ENCODE peak calls at places on chromosomes 2 and 18, in six cellular contexts. One of them, this sample, is unnamed.

GRCh38 chr18:10271481-10271880 is 183.0 kb upstream of the APCDD1 start:
- DNase-seq in astrocyte of the spinal cord: no peak
- DNase-seq in dermis blood vessel endothelial cell: no peak
- DNase-seq in stimulated activated CD4-positive, alpha-beta T cell treated with anti-CD3 and anti-CD28 coated beads, Interleukin-2, amount 100 ng/mL, for 24 hours: no peak
- DNase-seq in GM19239: no peak
- DNase-seq in transverse colon: no peak
- DNase-seq in this sample: no peak

GRCh38 chr2:218383892-218384519 is 1.9 kb downstream of the SLC11A1 start:
- DNase-seq in astrocyte of the spinal cord: no peak
- DNase-seq in dermis blood vessel endothelial cell: no peak
- DNase-seq in stimulated activated CD4-positive, alpha-beta T cell treated with anti-CD3 and anti-CD28 coated beads, Interleukin-2, amount 100 ng/mL, for 24 hours: no peak
- DNase-seq in GM19239: no peak
- DNase-seq in transverse colon: no peak
- DNase-seq in this sample: no peak

GRCh38 chr18:8849696-8850095 is 144.3 kb downstream of the MTCL1 start:
- DNase-seq in astrocyte of the spinal cord: no peak
- DNase-seq in dermis blood vessel endothelial cell: no peak
- DNase-seq in stimulated activated CD4-positive, alpha-beta T cell treated with anti-CD3 and anti-CD28 coated beads, Interleukin-2, amount 100 ng/mL, for 24 hours: no peak
- DNase-seq in GM19239: no peak
- DNase-seq in transverse colon: no peak
- DNase-seq in this sample: no peak

GRCh38 chr2:189249901-189250300 is 70.3 kb upstream of the COL5A2 start:
- DNase-seq in astrocyte of the spinal cord: no peak
- DNase-seq in dermis blood vessel endothelial cell: no peak
- DNase-seq in stimulated activated CD4-positive, alpha-beta T cell treated with anti-CD3 and anti-CD28 coated beads, Interleukin-2, amount 100 ng/mL, for 24 hours: no peak
- DNase-seq in GM19239: no peak
- DNase-seq in transverse colon: no peak
- DNase-seq in this sample: no peak

GRCh38 chr18:39571511-39571910 is 2005.9 kb upstream of the CELF4 start:
- DNase-seq in astrocyte of the spinal cord: peak
- DNase-seq in dermis blood vessel endothelial cell: peak
- DNase-seq in stimulated activated CD4-positive, alpha-beta T cell treated with anti-CD3 and anti-CD28 coated beads, Interleukin-2, amount 100 ng/mL, for 24 hours: no peak
- DNase-seq in GM19239: peak
- DNase-seq in transverse colon: no peak
- DNase-seq in this sample: no peak

GRCh38 chr2:152336854-152337510 is 2.0 kb downstream of the FMNL2 start:
- DNase-seq in astrocyte of the spinal cord: peak
- DNase-seq in dermis blood vessel endothelial cell: peak
- DNase-seq in stimulated activated CD4-positive, alpha-beta T cell treated with anti-CD3 and anti-CD28 coated beads, Interleukin-2, amount 100 ng/mL, for 24 hours: no peak
- DNase-seq in GM19239: no peak
- DNase-seq in transverse colon: peak
- DNase-seq in this sample: no peak

GRCh38 chr2:207330912-207331311 is 165.2 kb upstream of the KLF7 start:
- DNase-seq in astrocyte of the spinal cord: peak
- DNase-seq in dermis blood vessel endothelial cell: peak
- DNase-seq in stimulated activated CD4-positive, alpha-beta T cell treated with anti-CD3 and anti-CD28 coated beads, Interleukin-2, amount 100 ng/mL, for 24 hours: peak
- DNase-seq in GM19239: no peak
- DNase-seq in transverse colon: no peak
- DNase-seq in this sample: no peak

GRCh38 chr2:8491296-8492048 is 190.4 kb upstream of the ID2 start:
- DNase-seq in astrocyte of the spinal cord: no peak
- DNase-seq in dermis blood vessel endothelial cell: no peak
- DNase-seq in stimulated activated CD4-positive, alpha-beta T cell treated with anti-CD3 and anti-CD28 coated beads, Interleukin-2, amount 100 ng/mL, for 24 hours: no peak
- DNase-seq in GM19239: no peak
- DNase-seq in transverse colon: no peak
- DNase-seq in this sample: no peak

GRCh38 chr2:205858781-205859478 is 176.6 kb downstream of the NRP2 start:
- DNase-seq in astrocyte of the spinal cord: no peak
- DNase-seq in dermis blood vessel endothelial cell: no peak
- DNase-seq in stimulated activated CD4-positive, alpha-beta T cell treated with anti-CD3 and anti-CD28 coated beads, Interleukin-2, amount 100 ng/mL, for 24 hours: no peak
- DNase-seq in GM19239: no peak
- DNase-seq in transverse colon: peak
- DNase-seq in this sample: peak

GRCh38 chr2:189799531-189799930 is 15.3 kb downstream of the PMS1 start:
- DNase-seq in astrocyte of the spinal cord: peak
- DNase-seq in dermis blood vessel endothelial cell: peak
- DNase-seq in stimulated activated CD4-positive, alpha-beta T cell treated with anti-CD3 and anti-CD28 coated beads, Interleukin-2, amount 100 ng/mL, for 24 hours: no peak
- DNase-seq in GM19239: no peak
- DNase-seq in transverse colon: no peak
- DNase-seq in this sample: no peak

GRCh38 chr2:160303527-160303926 is 103.5 kb upstream of the ITGB6 start:
- DNase-seq in astrocyte of the spinal cord: no peak
- DNase-seq in dermis blood vessel endothelial cell: no peak
- DNase-seq in stimulated activated CD4-positive, alpha-beta T cell treated with anti-CD3 and anti-CD28 coated beads, Interleukin-2, amount 100 ng/mL, for 24 hours: no peak
- DNase-seq in GM19239: no peak
- DNase-seq in transverse colon: no peak
- DNase-seq in this sample: no peak

GRCh38 chr2:70928366-70928765 is 7.3 kb upstream of the ATP6V1B1 start:
- DNase-seq in astrocyte of the spinal cord: no peak
- DNase-seq in dermis blood vessel endothelial cell: no peak
- DNase-seq in stimulated activated CD4-positive, alpha-beta T cell treated with anti-CD3 and anti-CD28 coated beads, Interleukin-2, amount 100 ng/mL, for 24 hours: peak
- DNase-seq in GM19239: no peak
- DNase-seq in transverse colon: no peak
- DNase-seq in this sample: no peak

GRCh38 chr18:8341481-8342230 is 267.6 kb upstream of the RAB12 start:
- DNase-seq in astrocyte of the spinal cord: peak
- DNase-seq in dermis blood vessel endothelial cell: no peak
- DNase-seq in stimulated activated CD4-positive, alpha-beta T cell treated with anti-CD3 and anti-CD28 coated beads, Interleukin-2, amount 100 ng/mL, for 24 hours: no peak
- DNase-seq in GM19239: no peak
- DNase-seq in transverse colon: no peak
- DNase-seq in this sample: no peak

GRCh38 chr2:43045866-43046265 is 180.5 kb downstream of the ZFP36L2 start:
- DNase-seq in astrocyte of the spinal cord: peak
- DNase-seq in dermis blood vessel endothelial cell: peak
- DNase-seq in stimulated activated CD4-positive, alpha-beta T cell treated with anti-CD3 and anti-CD28 coated beads, Interleukin-2, amount 100 ng/mL, for 24 hours: no peak
- DNase-seq in GM19239: no peak
- DNase-seq in transverse colon: no peak
- DNase-seq in this sample: no peak

GRCh38 chr2:237904806-237905599 is 45.6 kb downstream of the RAMP1 start:
- DNase-seq in astrocyte of the spinal cord: peak
- DNase-seq in dermis blood vessel endothelial cell: peak
- DNase-seq in stimulated activated CD4-positive, alpha-beta T cell treated with anti-CD3 and anti-CD28 coated beads, Interleukin-2, amount 100 ng/mL, for 24 hours: no peak
- DNase-seq in GM19239: no peak
- DNase-seq in transverse colon: peak
- DNase-seq in this sample: no peak

GRCh38 chr2:168997794-168998193 is 33.3 kb downstream of the ABCB11 start:
- DNase-seq in astrocyte of the spinal cord: peak
- DNase-seq in dermis blood vessel endothelial cell: no peak
- DNase-seq in stimulated activated CD4-positive, alpha-beta T cell treated with anti-CD3 and anti-CD28 coated beads, Interleukin-2, amount 100 ng/mL, for 24 hours: no peak
- DNase-seq in GM19239: no peak
- DNase-seq in transverse colon: no peak
- DNase-seq in this sample: no peak

GRCh38 chr2:88450925-88451575 is 1.4 kb downstream of the FOXI3 start:
- DNase-seq in astrocyte of the spinal cord: no peak
- DNase-seq in dermis blood vessel endothelial cell: no peak
- DNase-seq in stimulated activated CD4-positive, alpha-beta T cell treated with anti-CD3 and anti-CD28 coated beads, Interleukin-2, amount 100 ng/mL, for 24 hours: no peak
- DNase-seq in GM19239: no peak
- DNase-seq in transverse colon: no peak
- DNase-seq in this sample: no peak

GRCh38 chr2:47198985-47199451 is 43.9 kb upstream of the STPG4 start:
- DNase-seq in astrocyte of the spinal cord: peak
- DNase-seq in dermis blood vessel endothelial cell: no peak
- DNase-seq in stimulated activated CD4-positive, alpha-beta T cell treated with anti-CD3 and anti-CD28 coated beads, Interleukin-2, amount 100 ng/mL, for 24 hours: no peak
- DNase-seq in GM19239: no peak
- DNase-seq in transverse colon: no peak
- DNase-seq in this sample: no peak

GRCh38 chr2:58047969-58048368 is 1.4 kb downstream of the VRK2 start:
- DNase-seq in astrocyte of the spinal cord: no peak
- DNase-seq in dermis blood vessel endothelial cell: no peak
- DNase-seq in stimulated activated CD4-positive, alpha-beta T cell treated with anti-CD3 and anti-CD28 coated beads, Interleukin-2, amount 100 ng/mL, for 24 hours: no peak
- DNase-seq in GM19239: no peak
- DNase-seq in transverse colon: no peak
- DNase-seq in this sample: no peak

GRCh38 chr2:230937362-230937761 is 12.3 kb upstream of the GPR55 start:
- DNase-seq in astrocyte of the spinal cord: no peak
- DNase-seq in dermis blood vessel endothelial cell: no peak
- DNase-seq in stimulated activated CD4-positive, alpha-beta T cell treated with anti-CD3 and anti-CD28 coated beads, Interleukin-2, amount 100 ng/mL, for 24 hours: no peak
- DNase-seq in GM19239: no peak
- DNase-seq in transverse colon: no peak
- DNase-seq in this sample: no peak

GRCh38 chr18:79788096-79789085 is 9.3 kb upstream of the KCNG2 start:
- DNase-seq in astrocyte of the spinal cord: no peak
- DNase-seq in dermis blood vessel endothelial cell: no peak
- DNase-seq in stimulated activated CD4-positive, alpha-beta T cell treated with anti-CD3 and anti-CD28 coated beads, Interleukin-2, amount 100 ng/mL, for 24 hours: no peak
- DNase-seq in GM19239: no peak
- DNase-seq in transverse colon: no peak
- DNase-seq in this sample: no peak

GRCh38 chr2:240953426-240954425 is 44.7 kb upstream of the SNED1 start:
- DNase-seq in astrocyte of the spinal cord: no peak
- DNase-seq in dermis blood vessel endothelial cell: no peak
- DNase-seq in stimulated activated CD4-positive, alpha-beta T cell treated with anti-CD3 and anti-CD28 coated beads, Interleukin-2, amount 100 ng/mL, for 24 hours: no peak
- DNase-seq in GM19239: no peak
- DNase-seq in transverse colon: no peak
- DNase-seq in this sample: no peak

GRCh38 chr18:42298744-42299685 is 344.0 kb downstream of the PIK3C3 start:
- DNase-seq in astrocyte of the spinal cord: peak
- DNase-seq in dermis blood vessel endothelial cell: peak
- DNase-seq in stimulated activated CD4-positive, alpha-beta T cell treated with anti-CD3 and anti-CD28 coated beads, Interleukin-2, amount 100 ng/mL, for 24 hours: peak
- DNase-seq in GM19239: peak
- DNase-seq in transverse colon: peak
- DNase-seq in this sample: peak

GRCh38 chr2:46841621-46842020 is 74.0 kb downstream of the MCFD2 start:
- DNase-seq in astrocyte of the spinal cord: no peak
- DNase-seq in dermis blood vessel endothelial cell: no peak
- DNase-seq in stimulated activated CD4-positive, alpha-beta T cell treated with anti-CD3 and anti-CD28 coated beads, Interleukin-2, amount 100 ng/mL, for 24 hours: no peak
- DNase-seq in GM19239: no peak
- DNase-seq in transverse colon: peak
- DNase-seq in this sample: no peak

GRCh38 chr2:192072778-192073177 is 122.0 kb downstream of the TMEFF2 start:
- DNase-seq in astrocyte of the spinal cord: no peak
- DNase-seq in dermis blood vessel endothelial cell: no peak
- DNase-seq in stimulated activated CD4-positive, alpha-beta T cell treated with anti-CD3 and anti-CD28 coated beads, Interleukin-2, amount 100 ng/mL, for 24 hours: no peak
- DNase-seq in GM19239: no peak
- DNase-seq in transverse colon: no peak
- DNase-seq in this sample: no peak

GRCh38 chr18:70559446-70559845 is 270.6 kb downstream of the SOCS6 start:
- DNase-seq in astrocyte of the spinal cord: no peak
- DNase-seq in dermis blood vessel endothelial cell: no peak
- DNase-seq in stimulated activated CD4-positive, alpha-beta T cell treated with anti-CD3 and anti-CD28 coated beads, Interleukin-2, amount 100 ng/mL, for 24 hours: no peak
- DNase-seq in GM19239: no peak
- DNase-seq in transverse colon: no peak
- DNase-seq in this sample: no peak

GRCh38 chr2:236168110-236169067 is at the start of gene GBX2:
- DNase-seq in astrocyte of the spinal cord: peak
- DNase-seq in dermis blood vessel endothelial cell: peak
- DNase-seq in stimulated activated CD4-positive, alpha-beta T cell treated with anti-CD3 and anti-CD28 coated beads, Interleukin-2, amount 100 ng/mL, for 24 hours: no peak
- DNase-seq in GM19239: no peak
- DNase-seq in transverse colon: peak
- DNase-seq in this sample: no peak

GRCh38 chr2:113324684-113325160 is 46.0 kb upstream of the PAX8 start:
- DNase-seq in astrocyte of the spinal cord: peak
- DNase-seq in dermis blood vessel endothelial cell: peak
- DNase-seq in stimulated activated CD4-positive, alpha-beta T cell treated with anti-CD3 and anti-CD28 coated beads, Interleukin-2, amount 100 ng/mL, for 24 hours: peak
- DNase-seq in GM19239: peak
- DNase-seq in transverse colon: peak
- DNase-seq in this sample: peak

GRCh38 chr2:223459328-223459939 is 142.7 kb downstream of the SCG2 start:
- DNase-seq in astrocyte of the spinal cord: peak
- DNase-seq in dermis blood vessel endothelial cell: peak
- DNase-seq in stimulated activated CD4-positive, alpha-beta T cell treated with anti-CD3 and anti-CD28 coated beads, Interleukin-2, amount 100 ng/mL, for 24 hours: no peak
- DNase-seq in GM19239: no peak
- DNase-seq in transverse colon: no peak
- DNase-seq in this sample: no peak

GRCh38 chr2:71452565-71452964 is 796 bp upstream of the DYSF start:
- DNase-seq in astrocyte of the spinal cord: peak
- DNase-seq in dermis blood vessel endothelial cell: peak
- DNase-seq in stimulated activated CD4-positive, alpha-beta T cell treated with anti-CD3 and anti-CD28 coated beads, Interleukin-2, amount 100 ng/mL, for 24 hours: no peak
- DNase-seq in GM19239: no peak
- DNase-seq in transverse colon: no peak
- DNase-seq in this sample: no peak